ENCODE peak calls at places on chromosomes 13 and 19, in ten cellular contexts. J is NCI-H510A, S is NCI-H774, T is putamen, E is NCI-H1092, W is amygdala, Z is GM04504, N is activated B cell treated with CpG ODN at 0.5 μM for 24 hours, F is hypothalamus, D is tibial nerve. K is an unnamed sample.

GRCh38 chr19:1064661-1065605 is 2.0 kb upstream of the ARHGAP45 start:
- DNase-seq in J (no peak), S (no peak), T (no peak), E (no peak), W (no peak), Z (peak), N (peak), F (no peak), D (no peak), K (peak)

GRCh38 chr13:110850840-110851239 is 64.0 kb downstream of the ANKRD10 start:
- DNase-seq in J (no peak), S (no peak), T (no peak), E (no peak), W (no peak), Z (no peak), N (no peak), F (no peak), D (no peak), K (no peak)

GRCh38 chr19:35008891-35009341 is 8.8 kb downstream of the GRAMD1A start:
- DNase-seq in J (no peak), S (no peak), T (no peak), E (no peak), W (no peak), Z (no peak), N (no peak), F (no peak), D (no peak), K (no peak)

GRCh38 chr13:100387416-100387815 is 201.2 kb downstream of the GGACT start:
- DNase-seq in J (no peak), S (no peak), T (no peak), E (no peak), W (no peak), Z (no peak), N (no peak), F (no peak), D (no peak), K (no peak)

GRCh38 chr13:21218351-21219043 is 42.0 kb downstream of the MRPL57 start:
- DNase-seq in J (no peak), S (no peak), T (no peak), E (no peak), W (no peak), Z (no peak), N (no peak), F (no peak), D (no peak), K (no peak)

GRCh38 chr19:40492274-40492673 is 25.5 kb downstream of the SPTBN4 start:
- DNase-seq in J (no peak), S (no peak), T (no peak), E (no peak), W (no peak), Z (no peak), N (no peak), F (no peak), D (no peak), K (no peak)

GRCh38 chr19:3932931-3933810 is at the start of gene NMRK2:
- DNase-seq in J (no peak), S (no peak), T (no peak), E (no peak), W (no peak), Z (no peak), N (no peak), F (no peak), D (no peak), K (no peak)

GRCh38 chr13:101627556-101627943 is 175.1 kb downstream of the ITGBL1 start:
- DNase-seq in J (no peak), S (no peak), T (no peak), E (no peak), W (no peak), Z (no peak), N (no peak), F (no peak), D (no peak), K (peak)

GRCh38 chr13:40539954-40540706 is 126.3 kb downstream of the FOXO1 start:
- DNase-seq in J (no peak), S (no peak), T (no peak), E (no peak), W (no peak), Z (peak), N (no peak), F (no peak), D (no peak), K (peak)

K was measured in iris pigment epithelial cell.